ENCODE peak calls at places on chromosomes 6 and 20, in five cellular contexts. K, E, U, P and W are unnamed samples.

GRCh38 chr6:46419576-46420002 is 71.7 kb downstream of the RCAN2 start:
- DNase-seq in K (peak; percentile 90), E (no peak), U (peak; percentile 15), P (peak; percentile 50), W (peak; percentile 72)

GRCh38 chr6:109342564-109342963 is 39.7 kb downstream of the CD164 start:
- DNase-seq in K (no peak), E (no peak), U (no peak), P (no peak), W (no peak)

GRCh38 chr6:25473447-25473846 is 178.6 kb upstream of the SCGN start:
- DNase-seq in K (no peak), E (no peak), U (no peak), P (no peak), W (no peak)

GRCh38 chr6:65908065-65908464 is 201.0 kb upstream of the EYS start:
- DNase-seq in K (no peak), E (no peak), U (no peak), P (no peak), W (no peak)

GRCh38 chr6:119303164-119303887 is 46.2 kb downstream of the MAN1A1 start:
- DNase-seq in K (no peak), E (no peak), U (no peak), P (no peak), W (no peak)

GRCh38 chr20:16556299-16556698 is 16.9 kb downstream of the KIF16B start:
- DNase-seq in K (peak; percentile 65), E (no peak), U (no peak), P (no peak), W (no peak)

GRCh38 chr6:132357120-132357519 is 44.2 kb downstream of the MOXD1 start:
- DNase-seq in K (peak; percentile 78), E (no peak), U (no peak), P (no peak), W (no peak)

GRCh38 chr6:32984639-32985389 is 16.4 kb downstream of the BRD2 start:
- DNase-seq in K (peak; percentile 88), E (peak; percentile 82), U (peak; percentile 63), P (peak; percentile 88), W (peak; percentile 76)

GRCh38 chr6:105301756-105302616 is 100.9 kb downstream of the PREP start:
- DNase-seq in K (no peak), E (no peak), U (no peak), P (no peak), W (no peak)

GRCh38 chr20:50400705-50401045 is 109.5 kb upstream of the PTPN1 start:
- DNase-seq in K (no peak), E (no peak), U (no peak), P (no peak), W (no peak)

GRCh38 chr20:50398471-50399002 is 111.6 kb upstream of the PTPN1 start:
- DNase-seq in K (no peak), E (no peak), U (no peak), P (no peak), W (no peak)

GRCh38 chr20:50399917-50400704 is 110.1 kb upstream of the PTPN1 start:
- DNase-seq in K (peak; percentile 52), E (no peak), U (no peak), P (no peak), W (no peak)

GRCh38 chr20:50398064-50398463 is 112.1 kb upstream of the PTPN1 start:
- DNase-seq in K (no peak), E (no peak), U (no peak), P (no peak), W (no peak)

GRCh38 chr20:50399003-50399916 is 110.9 kb upstream of the PTPN1 start:
- DNase-seq in K (no peak), E (peak; percentile 83), U (no peak), P (peak; percentile 65), W (no peak)
- H3K4me3 ChIP-seq in K (no peak overlapping the region), E (no peak overlapping the region), U (no peak overlapping the region), P (no peak overlapping the region), W (no peak overlapping the region)

GRCh38 chr20:62061851-62062418 is 3.7 kb downstream of the TAF4 start:
- DNase-seq in K (no peak), E (no peak), U (no peak), P (no peak), W (no peak)
- TF ChIP-seq CTCF in K (no peak), E (no peak), U (no peak), P (no peak), W (no peak)

GRCh38 chr20:38343798-38344701 is 2.2 kb upstream of the LBP start:
- DNase-seq in K (no peak), E (no peak), U (no peak), P (no peak), W (no peak)
- H3K4me3 ChIP-seq in K (no peak overlapping the region), E (no peak overlapping the region), U (no peak overlapping the region), P (peak overlapping the region; percentile 6), W (no peak overlapping the region)

DNA sequence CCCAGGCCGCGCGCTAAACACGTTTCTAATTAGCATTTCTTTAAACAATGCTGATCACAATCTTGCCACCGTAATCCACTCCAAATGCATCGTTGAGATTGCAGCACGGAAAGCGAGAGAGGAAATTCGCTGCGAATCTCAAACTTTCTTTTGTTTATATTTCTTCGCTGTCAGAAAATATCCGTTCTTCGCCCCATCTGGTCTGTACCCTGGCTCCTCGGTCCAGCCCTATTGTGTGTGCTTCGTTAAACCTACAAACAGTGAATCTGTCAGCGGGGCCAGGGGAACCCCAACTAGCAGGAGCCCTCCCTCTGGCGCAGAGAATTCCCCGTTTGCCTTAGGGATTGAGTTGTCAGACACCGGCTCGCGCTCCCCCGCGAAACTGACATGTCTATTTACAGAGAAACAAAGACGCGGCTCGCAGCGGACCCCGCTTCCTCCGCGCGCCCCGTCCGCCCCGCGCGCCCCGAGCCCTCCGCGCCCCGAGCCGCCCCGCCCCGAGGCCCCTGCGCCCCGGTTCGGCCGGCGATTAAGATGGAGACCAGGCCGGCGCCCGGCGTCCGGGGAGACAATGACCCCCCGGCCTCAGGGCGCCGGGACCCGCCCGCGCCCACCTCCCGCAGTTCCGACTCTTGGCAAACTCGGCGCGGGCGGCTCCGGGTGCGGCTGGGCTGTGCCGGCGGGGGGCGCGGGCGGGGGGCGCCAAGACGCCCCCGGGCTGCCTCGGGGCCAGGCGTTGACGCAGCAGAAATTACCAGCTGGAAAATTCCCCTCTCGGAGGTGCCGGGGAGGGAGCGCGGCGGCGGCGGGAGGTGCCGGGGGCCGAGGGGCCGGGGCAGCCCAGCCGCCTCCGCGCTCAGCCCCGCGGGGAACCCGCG is 882 bp downstream of the ZBTB46 start:
- DNase-seq in K (peak; percentile 57), E (no peak), U (no peak), P (peak; percentile 69), W (no peak)
- TF ChIP-seq CTCF in K (no peak), E (no peak), U (no peak), P (no peak), W (no peak)

GRCh38 chr6:154157082-154157481 is 118.0 kb downstream of the OPRM1 start:
- DNase-seq in K (no peak), E (no peak), U (no peak), P (no peak), W (no peak)
- H3K4me3 ChIP-seq in K (no peak overlapping the region), E (no peak overlapping the region), U (no peak overlapping the region), P (no peak overlapping the region), W (no peak overlapping the region)

DNA sequence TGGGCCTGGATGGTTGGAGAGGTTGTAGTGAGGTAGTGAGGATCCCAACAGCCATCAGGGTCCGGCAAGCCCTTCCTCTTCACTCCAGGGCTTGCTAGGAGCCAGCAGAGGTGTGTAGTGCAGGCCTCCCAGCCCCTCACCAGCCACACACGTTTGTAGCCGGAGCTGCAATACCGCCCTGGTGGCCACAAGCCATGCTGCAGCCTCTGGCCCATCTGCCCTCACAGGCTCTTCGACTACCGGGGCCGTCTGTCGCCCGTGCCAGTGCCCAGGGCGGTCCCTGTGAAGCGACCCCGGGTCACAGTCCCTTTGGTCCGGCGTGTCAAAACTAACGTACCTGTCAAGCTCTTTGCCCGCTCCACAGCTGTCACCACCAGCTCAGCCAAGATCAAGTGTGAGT is 36.4 kb downstream of the EIF2S2 start:
- DNase-seq in K (no peak), E (no peak), U (no peak), P (no peak), W (no peak)
- TF ChIP-seq CTCF in K (peak; percentile 15), E (no peak), U (peak; percentile 5), P (no peak), W (peak; percentile 13)

DNA sequence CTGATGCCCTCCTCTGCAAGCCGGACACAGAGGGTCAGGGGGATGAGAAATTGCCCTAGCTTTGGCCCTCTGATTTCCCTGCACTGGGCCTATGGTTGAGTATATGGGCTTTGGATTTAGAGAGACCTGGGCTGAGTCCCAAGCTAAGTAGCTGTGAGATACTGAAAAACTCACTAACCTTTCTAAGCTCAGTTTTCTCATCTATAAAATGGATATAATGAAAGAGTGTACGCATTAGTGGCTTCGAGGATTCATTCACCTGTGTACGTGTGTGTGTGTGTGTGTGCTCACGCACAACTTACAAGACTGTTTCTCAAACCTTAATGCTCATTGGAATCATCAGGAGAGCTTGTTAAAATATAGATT is 12.7 kb upstream of the RBPJL start:
- DNase-seq in K (no peak), E (no peak), U (no peak), P (no peak), W (no peak)
- H3K4me3 ChIP-seq in K (peak overlapping the region; percentile 59), E (no peak overlapping the region), U (peak overlapping the region; percentile 58), P (peak overlapping the region; percentile 41), W (no peak overlapping the region)

DNA sequence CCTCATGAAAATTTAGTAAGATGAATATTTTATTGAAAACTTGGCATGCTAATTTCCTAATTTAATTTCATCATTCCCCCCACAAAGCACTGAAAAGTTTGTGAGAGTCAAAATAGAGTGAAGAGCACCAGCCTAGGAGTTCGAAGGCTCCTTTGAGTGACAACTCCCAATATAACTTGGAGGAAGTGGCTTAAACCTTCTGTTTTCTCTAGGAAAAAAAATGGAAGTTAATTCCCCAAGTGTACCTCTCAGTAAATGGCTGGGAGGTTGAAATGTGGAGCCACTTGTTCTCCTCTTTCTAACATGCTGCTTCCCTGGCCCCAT is 107.3 kb downstream of the MAP3K7 start:
- DNase-seq in K (no peak), E (no peak), U (no peak), P (no peak), W (no peak)
- TF ChIP-seq CTCF in K (no peak), E (no peak), U (no peak), P (no peak), W (no peak)

DNA sequence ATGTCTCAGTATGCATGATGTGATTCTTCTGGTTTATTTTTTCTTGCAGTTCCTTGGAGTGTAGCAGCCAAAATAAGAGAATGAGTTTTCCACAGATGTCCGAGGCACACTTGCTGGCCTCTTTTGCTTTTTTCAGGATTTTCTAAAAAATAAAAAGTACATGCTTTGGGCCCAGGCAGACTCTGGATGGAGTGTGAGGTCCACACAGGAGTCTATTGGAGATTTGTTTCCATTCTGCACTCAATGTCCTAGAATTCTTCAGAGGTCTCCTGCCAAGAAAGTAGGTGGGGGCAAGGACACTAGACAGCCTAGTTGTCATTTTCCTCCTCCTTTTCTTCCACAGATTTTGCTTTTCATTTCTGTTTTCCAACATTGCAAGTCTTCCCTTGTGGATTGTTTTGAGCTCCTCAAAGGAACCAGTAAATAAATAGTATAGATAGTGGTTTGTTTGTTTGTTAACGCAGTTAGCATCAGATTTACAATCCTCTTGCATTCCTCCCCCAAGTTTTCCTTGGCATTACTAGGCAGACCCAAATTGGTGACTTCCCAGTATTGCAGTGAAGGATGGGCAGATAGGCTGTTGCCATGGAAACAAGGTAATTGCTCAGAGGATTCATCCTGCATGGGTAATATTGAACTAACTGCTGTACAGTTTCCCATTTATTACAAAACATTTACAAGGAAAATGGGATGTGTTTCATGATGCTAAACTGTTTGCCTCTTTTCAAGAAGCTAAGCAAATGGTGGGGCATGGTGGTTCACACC is 477.4 kb downstream of the EPM2A start:
- DNase-seq in K (no peak), E (no peak), U (no peak), P (no peak), W (no peak)
- H3K4me3 ChIP-seq in K (no peak overlapping the region), E (no peak overlapping the region), U (no peak overlapping the region), P (no peak overlapping the region), W (no peak overlapping the region)